ENCODE peak calls at places on chromosomes 1 and 21, in seven cellular contexts. One of them, this sample, is unnamed.
A peak's percentile ranks its signal among the peaks of the same experiment; 100 is the strongest.

GRCh38 chr1:103180660-103181059 is 72.3 kb upstream of the COL11A1 start:
- DNase-seq in SJSA1: peak; percentile 94
- DNase-seq in stimulated activated CD8-positive, alpha-beta memory T cell treated with anti-CD3 and anti-CD28 coated beads, Interleukin-12 subunit alpha, Interleukin-12 subunit beta, amount 100 ng/mL, for 1 hour: no peak
- DNase-seq in A549: no peak
- DNase-seq in GM13977: no peak
- DNase-seq in iPS-NIHi11: no peak
- DNase-seq in neural crest cell: no peak
- DNase-seq in this sample: peak; percentile 95

GRCh38 chr1:34611571-34611970 is 143.3 kb upstream of the GJB5 start:
- DNase-seq in stimulated activated CD8-positive, alpha-beta memory T cell treated with anti-CD3 and anti-CD28 coated beads, Interleukin-12 subunit alpha, Interleukin-12 subunit beta, amount 100 ng/mL, for 1 hour: no peak
- DNase-seq in SJSA1: no peak
- DNase-seq in GM13977: no peak
- DNase-seq in A549: no peak
- DNase-seq in iPS-NIHi11: no peak
- DNase-seq in neural crest cell: no peak
- DNase-seq in this sample: no peak

GRCh38 chr1:185375583-185375982 is 58.5 kb upstream of the IVNS1ABP start:
- DNase-seq in iPS-NIHi11: no peak
- DNase-seq in stimulated activated CD8-positive, alpha-beta memory T cell treated with anti-CD3 and anti-CD28 coated beads, Interleukin-12 subunit alpha, Interleukin-12 subunit beta, amount 100 ng/mL, for 1 hour: no peak
- DNase-seq in neural crest cell: no peak
- DNase-seq in SJSA1: no peak
- DNase-seq in A549: no peak
- DNase-seq in GM13977: no peak
- DNase-seq in this sample: no peak

GRCh38 chr21:14495075-14495474 is 51.0 kb downstream of the SAMSN1 start:
- DNase-seq in GM13977: no peak
- DNase-seq in stimulated activated CD8-positive, alpha-beta memory T cell treated with anti-CD3 and anti-CD28 coated beads, Interleukin-12 subunit alpha, Interleukin-12 subunit beta, amount 100 ng/mL, for 1 hour: no peak
- DNase-seq in A549: no peak
- DNase-seq in neural crest cell: no peak
- DNase-seq in iPS-NIHi11: no peak
- DNase-seq in SJSA1: no peak
- DNase-seq in this sample: no peak

GRCh38 chr1:23450894-23451293 is 26.3 kb upstream of the TCEA3 start:
- DNase-seq in A549: no peak
- DNase-seq in stimulated activated CD8-positive, alpha-beta memory T cell treated with anti-CD3 and anti-CD28 coated beads, Interleukin-12 subunit alpha, Interleukin-12 subunit beta, amount 100 ng/mL, for 1 hour: no peak
- DNase-seq in neural crest cell: no peak
- DNase-seq in iPS-NIHi11: no peak
- DNase-seq in SJSA1: no peak
- DNase-seq in GM13977: no peak
- DNase-seq in this sample: no peak

GRCh38 chr1:94998128-94998527 is 71.2 kb upstream of the CNN3 start:
- DNase-seq in GM13977: no peak
- DNase-seq in A549: no peak
- DNase-seq in SJSA1: no peak
- DNase-seq in neural crest cell: no peak
- DNase-seq in stimulated activated CD8-positive, alpha-beta memory T cell treated with anti-CD3 and anti-CD28 coated beads, Interleukin-12 subunit alpha, Interleukin-12 subunit beta, amount 100 ng/mL, for 1 hour: no peak
- DNase-seq in iPS-NIHi11: no peak
- DNase-seq in this sample: no peak

GRCh38 chr1:91014475-91014874 is 7.4 kb downstream of the ZNF644 start:
- DNase-seq in GM13977: no peak
- DNase-seq in iPS-NIHi11: no peak
- DNase-seq in A549: no peak
- DNase-seq in neural crest cell: no peak
- DNase-seq in SJSA1: no peak
- DNase-seq in stimulated activated CD8-positive, alpha-beta memory T cell treated with anti-CD3 and anti-CD28 coated beads, Interleukin-12 subunit alpha, Interleukin-12 subunit beta, amount 100 ng/mL, for 1 hour: no peak
- DNase-seq in this sample: no peak

GRCh38 chr21:27464643-27465042 is 497.8 kb upstream of the ADAMTS5 start:
- DNase-seq in iPS-NIHi11: no peak
- DNase-seq in SJSA1: no peak
- DNase-seq in A549: no peak
- DNase-seq in neural crest cell: no peak
- DNase-seq in GM13977: no peak
- DNase-seq in stimulated activated CD8-positive, alpha-beta memory T cell treated with anti-CD3 and anti-CD28 coated beads, Interleukin-12 subunit alpha, Interleukin-12 subunit beta, amount 100 ng/mL, for 1 hour: no peak
- DNase-seq in this sample: no peak

GRCh38 chr1:179121159-179121938 is 39.5 kb downstream of the TOR3A start:
- DNase-seq in iPS-NIHi11: peak; percentile 19
- DNase-seq in neural crest cell: peak; percentile 15
- DNase-seq in GM13977: peak; percentile 54
- DNase-seq in A549: peak; percentile 40
- DNase-seq in stimulated activated CD8-positive, alpha-beta memory T cell treated with anti-CD3 and anti-CD28 coated beads, Interleukin-12 subunit alpha, Interleukin-12 subunit beta, amount 100 ng/mL, for 1 hour: peak; percentile 15
- DNase-seq in SJSA1: peak; percentile 53
- DNase-seq in this sample: no peak

GRCh38 chr1:230977781-230978490 is 725 bp downstream of the TTC13 start:
- DNase-seq in GM13977: peak; percentile 39
- DNase-seq in neural crest cell: peak; percentile 25
- DNase-seq in A549: peak; percentile 9
- DNase-seq in SJSA1: peak; percentile 37
- DNase-seq in iPS-NIHi11: peak; percentile 9
- DNase-seq in stimulated activated CD8-positive, alpha-beta memory T cell treated with anti-CD3 and anti-CD28 coated beads, Interleukin-12 subunit alpha, Interleukin-12 subunit beta, amount 100 ng/mL, for 1 hour: no peak
- DNase-seq in this sample: no peak

GRCh38 chr1:98104285-98104684 is 183.5 kb upstream of the DPYD start:
- DNase-seq in A549: no peak
- DNase-seq in iPS-NIHi11: peak; percentile 12
- DNase-seq in GM13977: no peak
- DNase-seq in stimulated activated CD8-positive, alpha-beta memory T cell treated with anti-CD3 and anti-CD28 coated beads, Interleukin-12 subunit alpha, Interleukin-12 subunit beta, amount 100 ng/mL, for 1 hour: no peak
- DNase-seq in SJSA1: no peak
- DNase-seq in neural crest cell: no peak
- DNase-seq in this sample: peak; percentile 76